ENCODE peak calls at places on chromosomes 4 and X, in five cellular contexts. H, N, B, C and Q are unnamed samples.

GRCh38 chr4:103306870-103307345 is 108.8 kb upstream of the CENPE start:
- DNase-seq in B (no peak), C (peak), N (no peak), H (no peak), Q (no peak)

GRCh38 chr4:167020410-167020809 is 213.9 kb downstream of the SPOCK3 start:
- DNase-seq in C (no peak), B (peak), N (peak), H (no peak), Q (no peak)

GRCh38 chr4:103498161-103499070 is 221.4 kb downstream of the TACR3 start:
- DNase-seq in B (no peak), N (no peak), H (no peak), C (no peak), Q (no peak)

GRCh38 chr4:127988638-127989037 is 23.4 kb downstream of the ABHD18 start:
- DNase-seq in C (no peak), H (no peak), N (no peak), B (no peak), Q (no peak)

GRCh38 chr4:8739357-8739756 is 132.3 kb downstream of the HMX1 start:
- DNase-seq in H (peak), N (no peak), C (no peak), B (no peak), Q (peak)

GRCh38 chr4:17556498-17556897 is 20.5 kb upstream of the LAP3 start:
- DNase-seq in B (no peak), H (no peak), C (no peak), N (no peak), Q (no peak)

GRCh38 chr4:77045490-77045889 is 30.3 kb downstream of the CCNI start:
- DNase-seq in B (no peak), N (no peak), C (no peak), H (no peak), Q (no peak)

GRCh38 chr4:108008721-108009120 is 19.0 kb downstream of the HADH start:
- DNase-seq in B (no peak), H (no peak), N (no peak), C (no peak), Q (no peak)

GRCh38 chr4:76666940-76667532 is 230.9 kb downstream of the SOWAHB start:
- DNase-seq in B (no peak), H (no peak), C (no peak), N (no peak), Q (no peak)

DNA sequence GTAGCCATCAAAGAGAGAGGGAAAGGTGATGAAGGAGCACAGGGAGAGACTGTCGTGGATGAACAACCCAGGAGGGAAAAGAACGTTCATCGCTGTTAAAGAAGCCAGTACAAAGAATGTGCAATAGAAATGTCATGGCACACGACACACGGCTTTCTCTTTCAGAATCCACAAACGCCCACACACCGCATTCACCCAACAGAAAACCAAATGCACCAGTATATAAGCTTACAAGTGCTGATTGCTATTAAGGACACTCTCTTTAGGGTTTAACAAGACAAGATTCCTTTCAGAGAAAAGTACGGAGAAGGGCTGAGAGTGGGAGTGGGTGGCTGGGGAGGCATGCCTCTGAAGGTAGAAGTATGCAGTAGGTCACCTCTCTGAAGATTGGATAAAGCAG is 80.2 kb downstream of the C4orf51 start:
- DNase-seq in C (no peak), N (no peak), H (no peak), B (no peak), Q (no peak)
- TF ChIP-seq CTCF in C (no peak), N (no peak), H (no peak), B (no peak), Q (no peak)

DNA sequence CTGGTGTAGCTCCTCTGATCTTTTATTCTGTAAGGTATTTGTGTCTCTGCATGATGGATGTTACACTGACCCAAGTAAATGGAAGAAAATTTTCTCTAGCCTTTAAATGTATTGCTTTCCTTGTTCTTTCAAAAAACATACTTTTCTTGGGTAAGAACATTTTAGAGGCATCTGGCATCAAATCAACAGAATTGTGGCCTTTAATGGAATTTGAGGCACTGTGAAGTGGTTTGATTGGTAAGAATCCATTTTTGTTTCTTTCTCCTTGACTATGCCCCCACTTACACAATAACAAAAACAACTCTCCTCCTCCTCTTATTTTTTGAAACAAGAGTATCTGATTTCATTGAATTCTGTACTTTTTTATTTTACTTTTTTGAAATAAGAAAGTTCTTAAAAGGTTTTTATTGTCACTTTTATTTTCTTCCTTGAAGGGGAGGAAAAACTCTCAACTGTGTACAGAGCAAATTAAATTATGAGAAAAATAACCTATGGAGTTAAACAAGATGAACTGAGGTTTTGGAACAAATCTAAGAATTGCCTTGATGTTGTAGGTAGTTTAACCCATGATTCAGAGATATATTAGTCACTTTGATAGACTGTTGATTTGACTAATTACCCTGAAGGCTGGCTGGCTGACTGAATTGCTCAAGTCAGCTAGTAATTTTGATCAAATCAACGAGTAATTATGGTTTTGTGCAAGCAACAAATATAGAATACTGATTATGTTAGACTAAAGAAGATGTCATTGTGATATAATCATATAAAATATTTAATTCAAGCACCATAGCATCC is 146.4 kb downstream of the FHIP1A start:
- DNase-seq in N (no peak), C (no peak), B (no peak), H (no peak), Q (no peak)
- TF ChIP-seq CTCF in N (no peak), C (no peak), B (no peak), H (no peak), Q (no peak)

GRCh38 chrX:149909324-149910177 is 19.8 kb upstream of the HSFX4 start:
- DNase-seq in B (no peak), C (no peak), H (no peak), N (no peak), Q (no peak)

GRCh38 chrX:149898554-149898953 is 17.6 kb downstream of the MAGEA8 start:
- DNase-seq in C (no peak), H (no peak), N (no peak), B (no peak), Q (no peak)

GRCh38 chrX:149908308-149908707 is 21.1 kb upstream of the HSFX4 start:
- DNase-seq in C (no peak), H (no peak), B (no peak), N (no peak), Q (no peak)

GRCh38 chrX:149908727-149909126 is 20.6 kb upstream of the HSFX4 start:
- DNase-seq in N (no peak), H (no peak), B (no peak), C (no peak), Q (no peak)

GRCh38 chrX:149903889-149904748 is 23.1 kb downstream of the MAGEA8 start:
- DNase-seq in B (no peak), N (no peak), C (no peak), H (no peak), Q (no peak)
- TF ChIP-seq CTCF in B (no peak), N (no peak), C (no peak), H (no peak), Q (no peak)

GRCh38 chrX:140088438-140088837 is 123.1 kb upstream of the CXorf66 start:
- DNase-seq in C (no peak), N (no peak), B (no peak), H (no peak), Q (no peak)

GRCh38 chrX:140092121-140092520 is 126.8 kb upstream of the CXorf66 start:
- DNase-seq in N (no peak), H (no peak), B (no peak), C (no peak), Q (no peak)

GRCh38 chrX:140087865-140088264 is 122.5 kb upstream of the CXorf66 start:
- DNase-seq in H (no peak), B (no peak), C (no peak), N (no peak), Q (no peak)

GRCh38 chrX:140090800-140091275 is 125.5 kb upstream of the CXorf66 start:
- DNase-seq in H (no peak), N (no peak), C (no peak), B (no peak), Q (no peak)

GRCh38 chrX:140091276-140091886 is 126.1 kb upstream of the CXorf66 start:
- DNase-seq in N (no peak), B (peak), C (no peak), H (peak), Q (no peak)
- TF ChIP-seq CTCF in N (no peak), B (no peak), C (no peak), H (no peak), Q (no peak)